ENCODE peak calls at places on chromosomes 13 and 19, in four cellular contexts. One of them, this sample, is unnamed.

GRCh38 chr13:37905736-37906135 is 36.2 kb upstream of the TRPC4 start:
- DNase-seq in nephron progenitor cell: no peak
- DNase-seq in pancreas: no peak
- DNase-seq in GDM1: no peak
- DNase-seq in this sample: no peak

GRCh38 chr19:13784731-13785452 is 10.4 kb upstream of the ZSWIM4 start:
- DNase-seq in GDM1: peak; percentile 58
- DNase-seq in pancreas: peak; percentile 73
- DNase-seq in nephron progenitor cell: peak; percentile 64
- DNase-seq in this sample: no peak

GRCh38 chr13:36438594-36439483 is 6.5 kb downstream of the CCNA1 start:
- DNase-seq in nephron progenitor cell: no peak
- DNase-seq in pancreas: no peak
- DNase-seq in GDM1: no peak
- DNase-seq in this sample: no peak

GRCh38 chr19:46350758-46351159 is 3.9 kb downstream of the PPP5C start:
- DNase-seq in GDM1: peak; percentile 51
- DNase-seq in pancreas: peak; percentile 44
- DNase-seq in nephron progenitor cell: no peak
- DNase-seq in this sample: no peak

GRCh38 chr19:36140289-36141038 is 598 bp downstream of the CAPNS1 start:
- DNase-seq in pancreas: peak; percentile 45
- DNase-seq in GDM1: no peak
- DNase-seq in nephron progenitor cell: peak; percentile 37
- DNase-seq in this sample: peak; percentile 36

GRCh38 chr19:7679017-7679720 is 1.5 kb upstream of the TRAPPC5 start:
- DNase-seq in pancreas: no peak
- DNase-seq in GDM1: no peak
- DNase-seq in nephron progenitor cell: no peak
- DNase-seq in this sample: no peak

GRCh38 chr19:50660083-50660366 is 10.8 kb downstream of the C19orf81 start:
- DNase-seq in GDM1: no peak
- DNase-seq in nephron progenitor cell: no peak
- DNase-seq in pancreas: no peak
- DNase-seq in this sample: no peak

GRCh38 chr19:33815410-33816340 is 19.0 kb downstream of the KCTD15 start:
- DNase-seq in GDM1: no peak
- DNase-seq in nephron progenitor cell: no peak
- DNase-seq in pancreas: no peak
- DNase-seq in this sample: no peak

GRCh38 chr19:23531231-23531790 is 136.0 kb upstream of the ZNF91 start:
- DNase-seq in GDM1: no peak
- DNase-seq in pancreas: no peak
- DNase-seq in nephron progenitor cell: no peak
- DNase-seq in this sample: no peak

GRCh38 chr19:23802290-23802689 is 43.6 kb upstream of the ZNF681 start:
- DNase-seq in GDM1: no peak
- DNase-seq in pancreas: no peak
- DNase-seq in nephron progenitor cell: no peak
- DNase-seq in this sample: no peak

GRCh38 chr13:87259479-87260083 is 411.6 kb upstream of the SLITRK5 start:
- DNase-seq in nephron progenitor cell: peak; percentile 41
- DNase-seq in GDM1: no peak
- DNase-seq in pancreas: no peak
- DNase-seq in this sample: no peak

GRCh38 chr19:40231544-40232424 is 5.3 kb upstream of the CCNP start:
- DNase-seq in pancreas: no peak
- DNase-seq in GDM1: no peak
- DNase-seq in nephron progenitor cell: peak; percentile 50
- DNase-seq in this sample: no peak

GRCh38 chr13:113502686-113503085 is 12.2 kb upstream of the DCUN1D2 start:
- DNase-seq in nephron progenitor cell: no peak
- DNase-seq in GDM1: no peak
- DNase-seq in pancreas: no peak
- DNase-seq in this sample: no peak

GRCh38 chr13:106374631-106375030 is 160.8 kb downstream of the EFNB2 start:
- DNase-seq in pancreas: no peak
- DNase-seq in GDM1: no peak
- DNase-seq in nephron progenitor cell: no peak
- DNase-seq in this sample: no peak

GRCh38 chr19:36838784-36839324 is 667 bp upstream of the ZNF790 start:
- DNase-seq in GDM1: no peak
- DNase-seq in pancreas: no peak
- DNase-seq in nephron progenitor cell: no peak
- DNase-seq in this sample: no peak

GRCh38 chr13:27679896-27680295 is 58.2 kb downstream of the POLR1D start:
- DNase-seq in pancreas: no peak
- DNase-seq in GDM1: no peak
- DNase-seq in nephron progenitor cell: no peak
- DNase-seq in this sample: no peak